ENCODE peak calls at places on chromosomes 2 and 18, in seven cellular contexts. M is body of pancreas; E is fibroblast of lung; J is spleen; I is naive thymus-derived CD4-positive, alpha-beta T cell; B is hepatocyte; H is left lung. O is an unnamed sample.
A peak's percentile ranks its signal among the peaks of the same experiment; 100 is the strongest.

GRCh38 chr2:11248-11941 is 34.9 kb downstream of the FAM110C start:
- DNase-seq in M (peak; percentile 75), E (peak; percentile 4), B (peak; percentile 96), J (peak; percentile 86), I (peak; percentile 71), H (no peak), O (peak; percentile 80)

GRCh38 chr18:23529597-23529996 is 26.3 kb downstream of the RMC1 start:
- DNase-seq in E (peak; percentile 69), H (no peak), I (no peak), B (peak; percentile 40), M (no peak), J (no peak), O (no peak)

GRCh38 chr2:29920631-29921559 is 491 bp downstream of the ALK start:
- DNase-seq in I (no peak), M (peak; percentile 13), H (no peak), J (no peak), B (peak; percentile 38), E (peak; percentile 23), O (peak; percentile 5)

GRCh38 chr2:160859086-160859485 is 301.1 kb upstream of the TANK start:
- DNase-seq in I (peak; percentile 39), B (peak; percentile 14), E (no peak), H (no peak), J (no peak), M (no peak), O (no peak)

GRCh38 chr2:197647961-197648690 is 27.3 kb downstream of the RFTN2 start:
- DNase-seq in M (no peak), I (no peak), J (no peak), H (no peak), B (no peak), E (no peak), O (no peak)

GRCh38 chr2:42047488-42048317 is at the start of gene PKDCC:
- DNase-seq in I (no peak), J (peak; percentile 87), M (peak; percentile 85), B (peak; percentile 94), E (peak; percentile 83), H (peak; percentile 82), O (no peak)

GRCh38 chr18:77054288-77054605 is 78.3 kb downstream of the MBP start:
- DNase-seq in E (no peak), B (no peak), I (no peak), J (peak; percentile 89), M (no peak), H (no peak), O (no peak)

GRCh38 chr18:56291229-56291796 is 347.1 kb downstream of the TXNL1 start:
- DNase-seq in J (no peak), I (no peak), B (no peak), H (no peak), E (no peak), M (no peak), O (no peak)

GRCh38 chr2:147002256-147002655 is 842.6 kb upstream of the ACVR2A start:
- DNase-seq in I (no peak), M (no peak), E (no peak), J (no peak), H (no peak), B (no peak), O (no peak)

GRCh38 chr2:42876280-42876840 is 84.0 kb upstream of the HAAO start:
- DNase-seq in E (no peak), M (no peak), I (no peak), J (no peak), H (peak; percentile 40), B (peak; percentile 58), O (no peak)

GRCh38 chr2:37472959-37473358 is 128.5 kb downstream of the QPCT start:
- DNase-seq in J (no peak), B (no peak), H (peak; percentile 61), E (peak; percentile 76), M (no peak), I (no peak), O (no peak)

GRCh38 chr2:222610746-222611145 is 45.1 kb downstream of the FARSB start:
- DNase-seq in J (no peak), B (no peak), M (no peak), I (no peak), H (no peak), E (no peak), O (no peak)

GRCh38 chr2:186891219-186891621 is 42.2 kb upstream of the ZSWIM2 start:
- DNase-seq in B (no peak), H (no peak), E (peak; percentile 55), J (no peak), I (no peak), M (no peak), O (no peak)

GRCh38 chr2:50596521-50596920 is 435.4 kb downstream of the NRXN1 start:
- DNase-seq in I (no peak), H (no peak), J (no peak), M (no peak), E (peak; percentile 30), B (no peak), O (no peak)

GRCh38 chr18:36130039-36130831 is 536 bp downstream of the ELP2 start:
- DNase-seq in I (peak; percentile 6), B (no peak), J (no peak), H (no peak), M (no peak), E (no peak), O (no peak)

GRCh38 chr18:42363446-42363845 is 408.4 kb downstream of the PIK3C3 start:
- DNase-seq in I (no peak), J (no peak), E (no peak), B (no peak), H (no peak), M (no peak), O (no peak)

GRCh38 chr18:1928711-1929110 is 642.6 kb downstream of the METTL4 start:
- DNase-seq in H (no peak), M (no peak), J (no peak), E (no peak), I (no peak), B (no peak), O (no peak)

GRCh38 chr18:48954837-48955527 is 4.2 kb upstream of the SMAD7 start:
- DNase-seq in J (peak; percentile 23), E (no peak), H (no peak), I (no peak), M (no peak), B (no peak), O (no peak)

GRCh38 chr18:48957616-48958015 is 6.9 kb upstream of the SMAD7 start:
- DNase-seq in I (no peak), B (no peak), M (no peak), H (no peak), J (no peak), E (no peak), O (no peak)

GRCh38 chr18:48956378-48956777 is 5.6 kb upstream of the SMAD7 start:
- DNase-seq in B (no peak), M (no peak), J (no peak), H (no peak), E (peak; percentile 74), I (no peak), O (no peak)

GRCh38 chr18:48957136-48957535 is 6.4 kb upstream of the SMAD7 start:
- DNase-seq in I (no peak), H (no peak), J (peak; percentile 51), B (no peak), M (no peak), E (no peak), O (no peak)

DNA sequence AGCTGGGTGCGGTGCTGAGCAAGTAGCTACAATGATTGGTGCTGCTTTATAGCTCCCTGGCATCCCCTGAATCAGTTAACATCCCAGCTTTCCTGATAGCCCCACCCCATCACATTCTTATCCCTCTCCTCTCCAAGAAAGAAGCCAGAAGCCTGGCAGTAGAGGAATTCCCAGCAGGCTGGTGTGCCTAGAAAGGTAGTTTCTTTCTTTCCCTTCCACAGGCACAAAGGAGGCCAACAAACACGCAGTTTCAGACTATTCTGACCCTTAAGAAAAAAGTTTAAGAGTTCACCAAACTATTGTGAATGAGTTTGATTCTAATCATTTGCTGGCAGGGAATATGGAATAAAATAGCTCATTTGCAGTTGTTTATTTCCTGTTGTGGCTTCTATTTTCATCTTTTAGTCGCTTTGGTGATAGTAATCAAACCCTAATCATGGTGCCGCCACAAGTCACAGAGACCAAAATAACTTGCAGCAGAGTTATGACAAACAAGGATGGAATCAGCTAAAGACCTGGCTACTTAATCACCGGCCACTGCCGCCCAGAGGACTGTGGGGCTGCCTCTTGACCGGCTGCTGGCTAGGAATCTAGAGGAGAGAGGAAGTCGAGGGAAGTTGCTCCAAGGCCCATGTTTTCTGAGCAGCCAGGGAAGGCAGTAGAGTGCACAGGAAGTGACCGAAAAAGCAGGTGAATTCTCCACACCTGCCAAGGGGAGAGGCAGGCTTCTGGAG is 4.9 kb upstream of the SMAD7 start:
- DNase-seq in J (peak; percentile 66), I (no peak), B (peak; percentile 59), H (no peak), E (peak; percentile 94), M (peak; percentile 53), O (no peak)
- H3K4me1 ChIP-seq in J (peaks cover 14% of the 10 kb centered on the region), I (peaks cover 10% of the 10 kb centered on the region), B (peaks cover 15% of the 10 kb centered on the region), H (peaks cover 42% of the 10 kb centered on the region), E (peaks cover 20% of the 10 kb centered on the region), M (peaks cover 8% of the 10 kb centered on the region), O (peaks cover 26% of the 10 kb centered on the region)

GRCh38 chr2:105388971-105389381 is 9.9 kb downstream of the FHL2 start:
- DNase-seq in H (no peak), M (no peak), J (no peak), I (no peak), E (peak; percentile 99), B (no peak), O (no peak)

GRCh38 chr2:105390454-105390853 is 8.4 kb downstream of the FHL2 start:
- DNase-seq in J (no peak), M (no peak), E (no peak), H (no peak), I (no peak), B (no peak), O (no peak)

GRCh38 chr2:105391058-105391627 is 7.7 kb downstream of the FHL2 start:
- DNase-seq in I (no peak), E (peak; percentile 92), B (no peak), M (no peak), J (no peak), H (no peak), O (no peak)

GRCh38 chr2:105393373-105394055 is 5.3 kb downstream of the FHL2 start:
- DNase-seq in J (no peak), M (no peak), E (peak; percentile 97), I (no peak), H (no peak), B (no peak), O (no peak)

GRCh38 chr2:105391763-105392662 is 6.8 kb downstream of the FHL2 start:
- DNase-seq in B (no peak), I (no peak), E (peak; percentile 49), H (no peak), J (no peak), M (no peak), O (no peak)
- H3K4me1 ChIP-seq in B (no peaks in the 10 kb centered on the region), I (no peaks in the 10 kb centered on the region), E (peaks cover 44% of the 10 kb centered on the region), H (peaks cover 8% of the 10 kb centered on the region), J (no peaks in the 10 kb centered on the region), M (no peaks in the 10 kb centered on the region), O (no peaks in the 10 kb centered on the region)

DNA sequence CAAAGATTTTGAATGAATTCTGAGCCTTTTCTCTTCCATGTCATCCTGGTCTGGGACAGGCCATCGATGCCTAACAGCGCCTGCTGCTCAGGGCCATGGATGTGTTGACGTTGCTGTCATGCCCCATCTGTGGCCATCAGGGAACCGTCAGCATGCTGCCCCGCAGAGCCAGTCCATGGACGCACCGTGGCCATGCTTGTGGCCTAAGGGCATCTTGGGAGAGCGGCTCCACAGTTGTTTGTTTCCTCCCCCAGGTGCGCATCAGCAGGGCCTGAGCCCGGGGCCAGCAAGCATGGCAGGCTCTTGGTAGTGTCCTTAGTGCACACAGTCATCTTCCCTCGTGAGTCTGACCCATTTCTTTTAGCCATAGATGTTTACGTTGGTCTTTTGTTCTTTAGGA is 142.7 kb downstream of the VAPA start:
- DNase-seq in M (no peak), B (no peak), J (no peak), I (no peak), H (no peak), E (no peak), O (no peak)
- H3K4me1 ChIP-seq in M (peaks cover 23% of the 10 kb centered on the region), B (peaks cover 44% of the 10 kb centered on the region), J (peaks cover 10% of the 10 kb centered on the region), I (no peaks in the 10 kb centered on the region), H (peaks cover 73% of the 10 kb centered on the region), E (peaks cover 15% of the 10 kb centered on the region), O (no peaks in the 10 kb centered on the region)

GRCh38 chr2:46743021-46743420 is 172.6 kb downstream of the MCFD2 start:
- DNase-seq in M (no peak), J (no peak), E (no peak), I (no peak), H (no peak), B (no peak), O (no peak)
- H3K4me1 ChIP-seq in M (peaks cover 30% of the 10 kb centered on the region), J (peaks cover 11% of the 10 kb centered on the region), E (peaks cover 8% of the 10 kb centered on the region), I (no peaks in the 10 kb centered on the region), H (peaks cover 10% of the 10 kb centered on the region), B (no peaks in the 10 kb centered on the region), O (no peaks in the 10 kb centered on the region)

O was measured in CD4-positive, CD25-positive, alpha-beta regulatory T cell.